ENCODE peak calls at places on chromosomes 6 and 20, in four cellular contexts. U, V, R and W are unnamed samples.

GRCh38 chr6:107740496-107741190 is 83.5 kb downstream of the SCML4 start:
- DNase-seq in U (no peak), V (no peak), R (no peak), W (no peak)

GRCh38 chr6:7910298-7910653 is 312 bp downstream of the TXNDC5 start:
- DNase-seq in U (no peak), V (no peak), R (peak; percentile 50), W (peak; percentile 41)

GRCh38 chr20:22686097-22686496 is 101.7 kb upstream of the FOXA2 start:
- DNase-seq in U (peak; percentile 44), V (no peak), R (no peak), W (no peak)

GRCh38 chr6:108838101-108838717 is 10.0 kb upstream of the ARMC2 start:
- DNase-seq in U (peak; percentile 41), V (no peak), R (no peak), W (no peak)

GRCh38 chr20:46991850-46992639 is 97.4 kb downstream of the EYA2 start:
- DNase-seq in U (no peak), V (no peak), R (no peak), W (no peak)

GRCh38 chr20:56610098-56610497 is 19.0 kb upstream of the TFAP2C start:
- DNase-seq in U (no peak), V (no peak), R (no peak), W (no peak)

GRCh38 chr6:110044093-110044492 is 66.0 kb downstream of the GPR6 start:
- DNase-seq in U (no peak), V (no peak), R (no peak), W (no peak)

GRCh38 chr20:43430265-43430664 is 27.4 kb upstream of the SRSF6 start:
- DNase-seq in U (no peak), V (no peak), R (no peak), W (no peak)

GRCh38 chr6:101083533-101084172 is 202.5 kb upstream of the ASCC3 start:
- DNase-seq in U (no peak), V (no peak), R (no peak), W (no peak)

GRCh38 chr6:30770164-30770563 is 25.8 kb upstream of the IER3 start:
- DNase-seq in U (no peak), V (no peak), R (no peak), W (no peak)

GRCh38 chr6:77463881-77464867 is 883 bp upstream of the HTR1B start:
- DNase-seq in U (no peak), V (no peak), R (no peak), W (no peak)

GRCh38 chr20:58634818-58635665 is 16.0 kb upstream of the STX16 start:
- DNase-seq in U (peak; percentile 56), V (no peak), R (no peak), W (peak; percentile 44)

GRCh38 chr6:70180183-70180903 is 122.5 kb downstream of the COL9A1 start:
- DNase-seq in U (no peak), V (no peak), R (no peak), W (no peak)

GRCh38 chr6:146902846-146903245 is 301.4 kb upstream of the STXBP5 start:
- DNase-seq in U (no peak), V (no peak), R (no peak), W (no peak)

GRCh38 chr6:16409531-16410441 is 171.4 kb downstream of the GMPR start:
- DNase-seq in U (peak; percentile 77), V (no peak), R (no peak), W (no peak)

GRCh38 chr6:155541976-155542375 is 86.3 kb upstream of the NOX3 start:
- DNase-seq in U (no peak), V (no peak), R (no peak), W (no peak)

GRCh38 chr6:132798820-132799538 is 542 bp upstream of the SLC18B1 start:
- DNase-seq in U (peak; percentile 90), V (peak; percentile 63), R (no peak), W (peak; percentile 49)

GRCh38 chr6:17851720-17852161 is 135.7 kb downstream of the KIF13A start:
- DNase-seq in U (no peak), V (no peak), R (no peak), W (no peak)

GRCh38 chr20:20360464-20360863 is 7.4 kb upstream of the INSM1 start:
- DNase-seq in U (peak; percentile 48), V (no peak), R (no peak), W (no peak)

GRCh38 chr6:39078695-39079094 is 30.1 kb downstream of the GLP1R start:
- DNase-seq in U (no peak), V (no peak), R (no peak), W (no peak)

GRCh38 chr6:131727868-131728267 is 17.1 kb upstream of the CTAGE9 start:
- DNase-seq in U (no peak), V (no peak), R (no peak), W (no peak)

GRCh38 chr20:36744764-36745191 is 1.1 kb downstream of the NDRG3 start:
- DNase-seq in U (peak; percentile 45), V (no peak), R (no peak), W (no peak)

GRCh38 chr20:36744243-36744642 is 1.6 kb downstream of the NDRG3 start:
- DNase-seq in U (no peak), V (no peak), R (no peak), W (no peak)

GRCh38 chr20:36745234-36745926 is 510 bp downstream of the NDRG3 start:
- DNase-seq in U (peak; percentile 50), V (no peak), R (no peak), W (no peak)

GRCh38 chr20:36742558-36742957 is 3.3 kb downstream of the NDRG3 start:
- DNase-seq in U (no peak), V (no peak), R (no peak), W (no peak)

DNA sequence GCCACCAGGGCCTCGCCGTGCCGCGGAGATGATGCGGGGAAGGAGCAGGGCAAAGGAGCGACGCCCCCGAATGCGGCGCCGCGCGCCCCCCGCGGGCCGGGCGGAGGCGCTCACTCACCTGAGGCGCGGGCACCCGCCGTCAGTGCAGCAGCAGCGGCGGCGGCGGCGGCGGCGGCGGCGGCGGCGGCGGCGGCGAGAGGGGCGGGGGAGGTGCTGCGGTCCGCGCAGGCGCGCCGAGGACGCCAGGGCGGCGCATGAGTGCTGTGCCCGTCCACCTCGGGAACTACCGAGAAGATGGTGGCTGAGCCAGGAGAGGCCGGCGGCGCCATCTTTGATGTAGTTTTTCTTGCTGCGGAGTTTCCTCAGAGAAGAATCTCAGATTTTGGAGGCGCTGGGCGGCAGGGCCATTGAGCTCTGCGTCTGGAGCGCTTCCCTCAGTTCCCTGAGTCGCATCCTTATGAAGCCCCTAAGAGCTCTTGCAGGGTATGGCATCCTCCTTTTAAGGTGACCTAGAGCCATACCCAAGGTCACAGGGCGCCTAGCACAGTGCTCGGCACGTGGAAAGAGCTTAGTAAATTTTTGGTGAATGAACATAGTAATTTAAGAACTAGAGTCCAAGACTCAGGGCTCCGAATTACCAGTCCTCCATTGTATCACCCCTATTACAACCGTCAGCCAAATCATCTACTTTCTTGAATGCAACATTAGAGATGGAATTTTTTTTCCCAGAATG is at the start of gene NDRG3:
- DNase-seq in U (peak; percentile 96), V (peak; percentile 68), R (peak; percentile 70), W (peak; percentile 93)
- TF ChIP-seq POLR2AphosphoS5 in U (peak; percentile 30), V (peak; percentile 51), R (peak; percentile 44), W (peak; percentile 30)

DNA sequence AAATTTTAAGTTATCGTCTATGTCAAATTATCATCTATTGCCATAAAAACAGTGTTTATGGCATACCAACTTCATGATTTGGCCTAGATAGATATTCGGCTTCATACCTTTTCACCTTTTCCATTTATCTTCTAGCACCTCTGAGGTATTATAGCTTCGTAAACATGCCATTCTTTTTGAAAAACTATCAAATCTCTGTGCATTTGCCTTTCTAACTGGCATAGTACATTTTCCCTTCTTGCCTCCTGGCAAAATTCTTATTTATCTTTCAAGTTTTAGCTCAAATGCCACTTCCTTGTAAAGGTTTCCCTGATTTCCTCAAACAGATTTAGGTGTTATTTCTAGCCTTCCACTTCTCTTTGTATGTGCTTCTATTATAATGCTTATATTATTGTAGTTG is 7.0 kb upstream of the REV3L start:
- DNase-seq in U (no peak), V (no peak), R (no peak), W (no peak)
- TF ChIP-seq SPI1 in U (no peak), V (no peak), R (no peak), W (no peak)

GRCh38 chr6:44248579-44248978 is 1.7 kb downstream of the HSP90AB1 start:
- DNase-seq in U (no peak), V (no peak), R (no peak), W (no peak)

GRCh38 chr6:44250067-44250717 is 3.3 kb downstream of the HSP90AB1 start:
- DNase-seq in U (no peak), V (no peak), R (no peak), W (no peak)

GRCh38 chr6:44251576-44252524 is 4.9 kb downstream of the HSP90AB1 start:
- DNase-seq in U (no peak), V (no peak), R (no peak), W (no peak)

GRCh38 chr6:44249082-44249748 is 2.3 kb downstream of the HSP90AB1 start:
- DNase-seq in U (no peak), V (no peak), R (no peak), W (no peak)

GRCh38 chr6:44250718-44251123 is 3.8 kb downstream of the HSP90AB1 start:
- DNase-seq in U (no peak), V (no peak), R (no peak), W (no peak)
- TF ChIP-seq POLR2AphosphoS5 in U (peak; percentile 65), V (peak; percentile 44), R (no peak), W (peak; percentile 42)

DNA sequence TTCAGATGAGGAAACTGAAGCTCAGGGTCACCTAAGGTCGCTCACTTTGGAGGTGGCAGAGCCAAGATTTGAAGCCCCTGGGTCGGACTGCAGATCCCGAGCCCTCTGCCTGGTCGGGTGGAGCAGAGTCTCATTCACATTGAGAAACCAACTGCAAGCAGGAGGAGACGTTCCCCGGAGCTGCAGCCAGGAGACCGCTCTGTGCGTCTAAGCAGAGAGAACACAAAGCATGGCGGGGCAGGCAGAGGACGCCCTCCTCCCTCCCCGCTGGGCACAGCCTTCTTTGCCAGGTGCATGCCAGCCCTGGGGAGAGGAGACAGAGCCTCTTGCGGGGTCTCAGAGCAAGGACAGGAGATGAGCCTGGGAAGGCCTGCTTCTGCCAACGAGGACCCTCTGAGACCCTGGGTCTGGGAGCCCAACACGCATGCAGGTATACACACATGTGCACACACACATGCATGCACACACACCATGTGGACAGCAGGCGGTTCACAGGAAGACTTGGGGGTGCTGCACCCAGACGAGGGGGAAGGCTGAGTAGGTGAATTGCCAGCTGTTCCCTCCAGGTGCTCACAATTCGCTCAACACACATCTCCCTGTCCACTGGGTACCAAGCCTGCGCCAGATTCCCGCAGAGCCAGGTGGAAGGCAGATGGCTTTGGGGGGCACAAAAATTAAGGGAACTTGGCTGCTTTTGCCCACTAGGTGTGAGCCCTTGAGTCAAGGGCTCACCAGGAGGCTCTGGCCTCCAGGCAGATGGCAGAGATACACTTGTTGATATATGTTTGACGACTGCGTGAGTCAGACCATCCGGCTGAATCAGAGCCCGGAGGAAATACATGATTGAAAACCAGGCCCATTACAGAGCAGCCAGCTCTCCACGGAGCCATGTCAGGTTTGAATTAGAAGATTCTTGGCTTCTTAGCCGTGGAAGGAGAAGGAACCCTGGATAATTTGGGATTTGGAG is 5.5 kb upstream of the NTSR1 start:
- DNase-seq in U (peak; percentile 38), V (no peak), R (no peak), W (no peak)
- TF ChIP-seq SPI1 in U (no peak), V (no peak), R (no peak), W (no peak)

GRCh38 chr20:8522191-8522590 is 390.1 kb downstream of the PLCB1 start:
- DNase-seq in U (no peak), V (no peak), R (no peak), W (no peak)
- TF ChIP-seq POLR2AphosphoS5 in U (no peak), V (no peak), R (no peak), W (no peak)